ENCODE peak calls at places on chromosomes 16 and 17, in seven cellular contexts. B is CD4-positive, CD25-positive, alpha-beta regulatory T cell; Y is KG1; U is WERI-Rb-1; H is iPS DF 6.9; E is left cardiac atrium; Q is non-pigmented ciliary epithelial cell. I is an unnamed sample.

GRCh38 chr17:81977211-81978091 is at the start of gene ASPSCR1:
- DNase-seq in B (peak; percentile 85), Y (peak; percentile 88), U (peak; percentile 95), H (no peak), E (peak; percentile 94), Q (peak; percentile 37), I (peak; percentile 82)

GRCh38 chr16:19375561-19376158 is 42.0 kb upstream of the TMC5 start:
- DNase-seq in B (no peak), Y (no peak), U (peak; percentile 46), H (peak; percentile 27), E (peak; percentile 35), Q (peak; percentile 31), I (peak; percentile 49)

GRCh38 chr16:75754126-75754525 is 27.8 kb upstream of the CPHXL start:
- DNase-seq in B (no peak), Y (no peak), U (no peak), H (no peak), E (no peak), Q (no peak), I (no peak)

GRCh38 chr17:71296005-71296404 is 824.8 kb upstream of the SOX9 start:
- DNase-seq in B (no peak), Y (no peak), U (no peak), H (no peak), E (no peak), Q (no peak), I (no peak)

GRCh38 chr16:2032285-2033056 is 5.8 kb downstream of the NHERF2 start:
- DNase-seq in B (no peak), Y (no peak), U (no peak), H (no peak), E (peak; percentile 59), Q (no peak), I (no peak)

GRCh38 chr16:29989111-29989858 is 6.1 kb downstream of the HIRIP3 start:
- DNase-seq in B (no peak), Y (no peak), U (peak; percentile 91), H (no peak), E (no peak), Q (no peak), I (no peak)

GRCh38 chr16:79096246-79096645 is 504.3 kb downstream of the MAF start:
- DNase-seq in B (no peak), Y (no peak), U (no peak), H (no peak), E (no peak), Q (no peak), I (no peak)

GRCh38 chr17:36205637-36206458 is 5.0 kb upstream of the CCL4L2 start:
- DNase-seq in B (no peak), Y (no peak), U (no peak), H (no peak), E (no peak), Q (no peak), I (no peak)

GRCh38 chr17:4938069-4938491 is 1.8 kb downstream of the SLC25A11 start:
- DNase-seq in B (no peak), Y (no peak), U (no peak), H (no peak), E (no peak), Q (no peak), I (no peak)

GRCh38 chr17:77380411-77381184 is 239.8 kb downstream of the SEC14L1 start:
- DNase-seq in B (no peak), Y (no peak), U (no peak), H (no peak), E (no peak), Q (no peak), I (no peak)

GRCh38 chr17:55751720-55752250 is 934 bp downstream of the PCTP start:
- DNase-seq in B (no peak), Y (no peak), U (no peak), H (no peak), E (no peak), Q (no peak), I (no peak)

GRCh38 chr16:74896389-74897370 is 88.2 kb downstream of the WDR59 start:
- DNase-seq in B (no peak), Y (no peak), U (no peak), H (no peak), E (no peak), Q (peak; percentile 20), I (no peak)

GRCh38 chr17:74738051-74738996 is 1.3 kb downstream of the RAB37 start:
- DNase-seq in B (peak; percentile 53), Y (peak; percentile 81), U (peak; percentile 14), H (no peak), E (no peak), Q (no peak), I (no peak)

GRCh38 chr16:29820271-29820701 is at the start of gene MVP:
- DNase-seq in B (no peak), Y (no peak), U (peak; percentile 72), H (no peak), E (peak; percentile 82), Q (no peak), I (no peak)

GRCh38 chr16:35598696-35599332 is 2139.4 kb downstream of the TP53TG3F start:
- DNase-seq in B (no peak), Y (no peak), U (peak; percentile 15), H (no peak), E (no peak), Q (no peak), I (peak; percentile 5)

GRCh38 chr16:52407778-52408177 is 139.2 kb downstream of the TOX3 start:
- DNase-seq in B (no peak), Y (no peak), U (no peak), H (no peak), E (no peak), Q (no peak), I (no peak)

I was measured in NT2/D1.